ENCODE peak calls at places on chromosomes 12 and 14, in eight cellular contexts. V is osteocyte, S is body of pancreas, I is astrocyte, K is lower lobe of right lung, A is GM20000, Q is brain microvascular endothelial cell, C is RWPE1. O is an unnamed sample.

GRCh38 chr12:55548756-55549155 is 646 bp upstream of the OR6C4 start:
- DNase-seq in V (no peak), S (no peak), I (no peak), K (no peak), A (no peak), Q (no peak), C (no peak), O (no peak)

GRCh38 chr12:47139010-47139681 is 59.4 kb upstream of the AMIGO2 start:
- DNase-seq in V (no peak), S (no peak), I (no peak), K (no peak), A (no peak), Q (no peak), C (no peak), O (no peak)

GRCh38 chr12:56635539-56636117 is 5.5 kb upstream of the BAZ2A start:
- DNase-seq in V (no peak), S (no peak), I (no peak), K (no peak), A (peak), Q (no peak), C (peak), O (no peak)

GRCh38 chr14:102490456-102490855 is 19.1 kb downstream of the ANKRD9 start:
- DNase-seq in V (no peak), S (no peak), I (no peak), K (no peak), A (no peak), Q (no peak), C (no peak), O (no peak)

GRCh38 chr14:101781240-101782061 is 19.9 kb downstream of the PPP2R5C start:
- DNase-seq in V (no peak), S (peak), I (no peak), K (no peak), A (no peak), Q (no peak), C (no peak), O (no peak)

GRCh38 chr12:118853634-118854033 is 127.7 kb upstream of the SRRM4 start:
- DNase-seq in V (no peak), S (peak), I (no peak), K (no peak), A (no peak), Q (no peak), C (no peak), O (no peak)

GRCh38 chr14:88289214-88289613 is 33.9 kb downstream of the KCNK10 start:
- DNase-seq in V (no peak), S (no peak), I (no peak), K (no peak), A (no peak), Q (no peak), C (peak), O (no peak)

GRCh38 chr14:57247283-57247682 is 21.4 kb downstream of the EXOC5 start:
- DNase-seq in V (no peak), S (no peak), I (no peak), K (no peak), A (no peak), Q (no peak), C (no peak), O (no peak)

GRCh38 chr12:42372154-42372791 is 46.3 kb downstream of the PPHLN1 start:
- DNase-seq in V (no peak), S (no peak), I (peak), K (no peak), A (peak), Q (peak), C (peak), O (no peak)

GRCh38 chr12:120225852-120226640 is 25.1 kb upstream of the RPLP0 start:
- DNase-seq in V (no peak), S (peak), I (no peak), K (peak), A (peak), Q (no peak), C (no peak), O (no peak)

GRCh38 chr12:76199808-76200207 is 115.3 kb upstream of the NAP1L1 start:
- DNase-seq in V (no peak), S (peak), I (peak), K (no peak), A (no peak), Q (peak), C (no peak), O (no peak)

GRCh38 chr14:29554335-29554734 is 373.3 kb downstream of the PRKD1 start:
- DNase-seq in V (no peak), S (no peak), I (no peak), K (no peak), A (no peak), Q (no peak), C (no peak), O (no peak)

DNA sequence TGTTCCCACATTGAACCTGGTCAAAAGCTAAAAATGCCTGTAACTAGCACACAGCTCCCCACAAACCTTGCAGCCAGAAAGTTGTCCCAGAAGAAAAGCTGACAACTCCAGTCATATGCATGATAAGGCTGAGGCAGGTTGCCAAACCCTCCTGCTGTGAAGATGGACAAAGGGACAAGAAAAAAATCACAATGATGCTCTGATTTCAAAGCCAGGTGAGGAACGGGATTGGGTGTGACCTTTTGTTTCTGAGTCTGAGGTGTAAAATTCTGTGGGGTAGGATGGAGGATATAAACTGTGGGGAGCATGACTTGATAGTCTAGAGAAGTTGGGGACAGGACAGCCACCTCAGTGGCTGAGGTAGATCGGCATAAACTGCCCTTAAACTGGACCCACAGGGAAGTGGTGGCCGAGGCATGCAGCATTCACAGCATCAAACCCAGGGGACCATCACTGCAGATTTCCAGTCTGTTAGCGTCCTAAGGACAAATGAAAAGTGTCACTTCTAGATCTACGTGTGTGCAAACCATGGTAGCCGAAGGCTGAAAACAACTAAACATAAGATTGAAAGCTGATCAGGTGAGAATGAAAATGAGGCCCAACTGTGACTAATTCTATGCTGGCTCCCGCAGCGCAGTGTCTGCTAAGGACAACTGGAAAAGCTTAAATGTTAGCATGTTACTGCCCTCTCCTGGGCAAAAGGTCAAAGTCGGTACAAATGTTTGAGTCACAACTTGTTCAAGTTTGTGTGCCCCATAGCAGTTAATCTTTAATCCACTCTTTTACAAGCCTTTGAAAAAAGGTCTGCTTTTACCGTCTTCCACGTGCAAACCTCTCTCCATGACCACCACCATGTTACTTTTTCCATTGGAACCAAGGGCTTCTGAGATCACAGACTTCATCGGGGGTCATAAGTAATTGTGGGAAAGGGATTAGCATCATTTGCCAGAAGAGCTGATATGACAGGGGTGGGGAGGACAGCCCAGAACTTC is 39.8 kb downstream of the GRIN2B start:
- DNase-seq in V (no peak), S (peak), I (peak), K (no peak), A (peak), Q (peak), C (peak), O (no peak)
- TF ChIP-seq CTCF in V (peak), S (peak), I (peak), K (peak), A (no peak), Q (peak), C (no peak), O (no peak)

DNA sequence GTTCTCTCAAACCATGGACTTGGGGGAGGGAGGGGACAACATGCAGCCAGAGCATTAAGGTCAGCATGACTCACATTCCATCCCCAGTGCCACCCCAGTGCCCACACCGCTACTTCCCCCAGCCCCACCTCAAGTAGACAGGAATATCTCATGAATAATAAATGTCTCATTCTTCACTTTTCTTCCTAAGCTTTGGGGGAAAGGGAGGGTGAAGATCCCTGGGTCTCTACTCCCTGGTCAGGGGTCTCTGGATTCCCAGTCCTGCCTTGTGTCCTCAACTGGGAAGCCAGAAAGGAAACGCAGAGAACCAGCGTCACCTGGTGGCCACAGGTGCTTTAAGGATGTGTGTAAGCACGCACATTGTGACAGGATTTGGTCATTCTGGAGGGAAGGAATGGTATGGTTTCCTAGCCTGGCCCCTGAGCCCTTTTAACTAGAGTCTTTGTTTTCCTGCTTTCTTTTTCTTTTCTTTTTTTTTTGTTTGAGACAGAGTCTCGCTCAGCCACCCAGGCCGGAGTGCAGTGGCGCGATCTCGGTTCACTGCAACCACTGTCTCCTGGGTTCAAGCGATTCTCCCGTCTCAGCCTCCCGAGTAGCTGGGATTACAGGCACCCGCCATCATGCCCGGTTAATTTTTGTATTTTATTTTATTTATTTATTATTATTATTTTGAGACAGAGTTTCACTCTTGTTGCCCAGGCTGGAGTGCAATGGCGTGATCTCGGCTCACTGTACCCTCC is 3.4 kb downstream of the GPR84 start:
- DNase-seq in V (peak), S (peak), I (peak), K (peak), A (peak), Q (peak), C (peak), O (no peak)
- TF ChIP-seq CTCF in V (peak), S (peak), I (peak), K (peak), A (peak), Q (peak), C (peak), O (peak)

GRCh38 chr12:11166300-11166699 is 4.7 kb upstream of the SMIM10L1 start:
- DNase-seq in V (no peak), S (no peak), I (no peak), K (no peak), A (no peak), Q (no peak), C (no peak), O (no peak)

GRCh38 chr12:11174022-11174421 is 3.0 kb downstream of the SMIM10L1 start:
- DNase-seq in V (no peak), S (no peak), I (no peak), K (no peak), A (no peak), Q (no peak), C (no peak), O (no peak)

GRCh38 chr12:11170810-11171144 is 217 bp upstream of the SMIM10L1 start:
- DNase-seq in V (no peak), S (no peak), I (no peak), K (no peak), A (no peak), Q (no peak), C (no peak), O (no peak)

GRCh38 chr12:11171953-11172675 is 1.1 kb downstream of the SMIM10L1 start:
- DNase-seq in V (no peak), S (no peak), I (peak), K (no peak), A (no peak), Q (peak), C (no peak), O (no peak)

DNA sequence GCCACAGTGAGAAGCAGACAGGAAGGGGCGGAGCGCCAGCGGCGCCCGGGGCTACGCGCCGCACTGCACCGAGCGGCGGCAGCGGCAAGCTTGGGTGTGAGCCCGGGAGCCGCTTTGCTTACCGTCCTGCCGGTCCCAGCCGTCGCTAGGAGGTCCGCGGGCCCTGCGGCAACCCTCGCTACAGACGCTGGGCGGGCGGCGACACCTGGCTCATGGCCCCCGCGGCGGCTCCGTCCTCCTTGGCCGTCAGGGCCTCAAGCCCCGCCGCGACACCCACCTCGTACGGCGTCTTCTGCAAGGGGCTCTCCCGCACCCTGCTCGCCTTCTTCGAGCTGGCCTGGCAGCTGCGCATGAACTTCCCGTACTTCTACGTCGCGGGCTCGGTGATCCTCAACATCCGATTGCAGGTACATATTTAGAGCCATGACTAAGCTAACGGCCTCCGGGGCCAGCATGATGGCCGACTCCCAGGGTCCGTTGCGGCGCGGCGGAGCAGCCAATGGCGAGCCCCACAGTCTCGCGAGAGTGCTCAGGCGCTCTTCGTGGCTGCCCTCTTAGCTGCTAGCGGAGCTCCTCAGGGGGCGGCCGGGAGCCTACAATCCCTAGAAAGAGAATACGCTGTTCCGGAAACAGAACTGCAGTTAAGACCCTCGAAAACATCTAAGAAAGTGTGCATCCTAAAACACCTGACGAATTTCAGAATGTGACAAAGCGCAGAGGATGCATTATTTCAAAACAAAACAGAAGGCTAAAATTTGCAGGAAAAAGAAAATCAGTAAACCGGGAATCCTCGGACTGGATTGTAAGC is at the start of gene SMIM10L1:
- DNase-seq in V (peak), S (peak), I (peak), K (peak), A (peak), Q (peak), C (peak), O (peak)
- TF ChIP-seq CTCF in V (no peak), S (no peak), I (no peak), K (no peak), A (no peak), Q (peak), C (no peak), O (no peak)

DNA sequence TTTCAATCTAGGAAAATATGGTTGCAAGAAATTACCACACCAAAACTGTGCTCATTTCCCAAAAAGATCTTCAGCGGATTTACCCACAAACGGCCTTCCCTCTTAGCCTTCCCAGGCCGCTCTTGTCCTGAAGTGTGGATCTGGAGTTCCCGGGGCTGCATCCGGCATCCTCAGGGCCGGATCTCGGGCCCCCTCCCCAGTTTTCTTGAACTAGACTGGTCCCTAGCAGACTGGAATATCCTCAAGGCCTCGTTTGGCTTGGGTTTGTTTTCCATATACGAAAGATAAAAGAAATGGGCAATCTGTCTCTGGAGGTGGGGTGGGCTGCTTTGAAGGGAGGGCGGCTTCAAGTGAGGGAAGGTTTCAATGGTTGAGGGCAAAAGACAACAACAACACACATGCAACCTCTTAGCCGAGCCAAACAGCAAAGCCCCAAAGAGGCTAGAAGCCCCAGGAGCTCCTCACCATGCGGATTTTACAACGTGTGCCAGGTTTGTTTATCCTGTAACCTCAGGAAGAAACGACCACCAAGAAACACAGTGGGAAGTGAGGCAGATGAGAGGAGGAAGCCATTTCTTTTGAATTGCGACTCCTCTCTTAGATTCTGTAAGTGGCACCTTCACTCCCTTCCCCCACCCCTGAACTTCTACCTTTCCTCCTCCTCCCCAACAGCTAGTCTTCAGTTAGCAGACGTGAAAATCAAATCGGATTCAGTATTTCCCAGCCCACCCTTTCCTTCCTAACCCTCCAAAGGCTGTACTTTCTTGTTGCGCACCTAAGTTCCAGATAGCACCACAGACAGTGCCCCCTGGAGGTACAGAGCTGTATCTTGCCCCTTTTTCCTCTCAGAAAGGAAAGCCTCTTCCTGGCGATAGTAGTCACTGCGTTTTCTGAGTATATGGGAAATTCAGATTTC is 2.6 kb downstream of the MYF6 start:
- DNase-seq in V (no peak), S (peak), I (no peak), K (no peak), A (no peak), Q (no peak), C (no peak), O (no peak)
- TF ChIP-seq CTCF in V (peak), S (peak), I (peak), K (no peak), A (peak), Q (peak), C (no peak), O (no peak)

GRCh38 chr14:31457665-31458659 is 656 bp upstream of the DTD2 start:
- DNase-seq in V (no peak), S (no peak), I (no peak), K (no peak), A (no peak), Q (peak), C (no peak), O (no peak)
- TF ChIP-seq CTCF in V (no peak), S (no peak), I (no peak), K (no peak), A (no peak), Q (no peak), C (no peak), O (no peak)

GRCh38 chr12:96829354-96829753 is 77.7 kb upstream of the NEDD1 start:
- DNase-seq in V (no peak), S (no peak), I (no peak), K (no peak), A (no peak), Q (no peak), C (no peak), O (no peak)

GRCh38 chr12:96831346-96831745 is 75.7 kb upstream of the NEDD1 start:
- DNase-seq in V (no peak), S (no peak), I (no peak), K (no peak), A (no peak), Q (no peak), C (no peak), O (no peak)

GRCh38 chr12:96824838-96825236 is 82.2 kb upstream of the NEDD1 start:
- DNase-seq in V (no peak), S (no peak), I (no peak), K (no peak), A (no peak), Q (no peak), C (no peak), O (no peak)

GRCh38 chr12:96824074-96824837 is 82.8 kb upstream of the NEDD1 start:
- DNase-seq in V (no peak), S (no peak), I (no peak), K (no peak), A (no peak), Q (no peak), C (no peak), O (no peak)

GRCh38 chr12:96828169-96828789 is 78.8 kb upstream of the NEDD1 start:
- DNase-seq in V (no peak), S (no peak), I (no peak), K (no peak), A (no peak), Q (no peak), C (no peak), O (no peak)
- TF ChIP-seq CTCF in V (no peak), S (no peak), I (no peak), K (no peak), A (no peak), Q (no peak), C (no peak), O (no peak)

O was measured in coronary artery.